ENCODE peak calls at places on chromosome 9, in four cellular contexts. F is stimulated activated naive CD8-positive, alpha-beta T cell treated with anti-CD3 and anti-CD28 coated beads, Interleukin-15, amount 100 ng/mL, for 72 hours; O is AG20443; M is M059J. K is an unnamed sample.

GRCh38 chr9:136110082-136111061 is 8.3 kb downstream of the TMEM250 start:
- DNase-seq in F (no peak), O (no peak), M (no peak), K (no peak)

GRCh38 chr9:12604154-12604825 is 88.9 kb upstream of the TYRP1 start:
- DNase-seq in F (no peak), O (peak), M (peak), K (no peak)

GRCh38 chr9:109903515-109904138 is 123.6 kb downstream of the PALM2AKAP2 start:
- DNase-seq in F (peak), O (peak), M (peak), K (peak)

GRCh38 chr9:68690088-68690487 is 15.0 kb upstream of the PIP5K1B start:
- DNase-seq in F (no peak), O (no peak), M (peak), K (no peak)

GRCh38 chr9:126952180-126952960 is 37.8 kb downstream of the RALGPS1 start:
- DNase-seq in F (no peak), O (no peak), M (no peak), K (no peak)

GRCh38 chr9:34558911-34559615 is 30.5 kb downstream of the CNTFR start:
- DNase-seq in F (no peak), O (no peak), M (no peak), K (no peak)

GRCh38 chr9:135505406-135506187 is 5.1 kb downstream of the MRPS2 start:
- DNase-seq in F (no peak), O (no peak), M (no peak), K (no peak)

GRCh38 chr9:106928350-106928749 is 65.4 kb downstream of the ZNF462 start:
- DNase-seq in F (no peak), O (no peak), M (no peak), K (no peak)

GRCh38 chr9:78899006-78899405 is 602.1 kb downstream of the PSAT1 start:
- DNase-seq in F (no peak), O (no peak), M (no peak), K (no peak)

GRCh38 chr9:130852801-130853200 is 17.7 kb downstream of the ABL1 start:
- DNase-seq in F (no peak), O (no peak), M (no peak), K (no peak)

GRCh38 chr9:94160594-94161501 is 76.6 kb downstream of the PTPDC1 start:
- DNase-seq in F (no peak), O (no peak), M (no peak), K (no peak)

GRCh38 chr9:79639354-79639753 is 67.6 kb downstream of the TLE4 start:
- DNase-seq in F (no peak), O (no peak), M (peak), K (no peak)

GRCh38 chr9:130284249-130284625 is 18.7 kb downstream of the HMCN2 start:
- DNase-seq in F (no peak), O (no peak), M (no peak), K (no peak)

GRCh38 chr9:122360891-122361290 is 9.9 kb upstream of the PTGS1 start:
- DNase-seq in F (peak), O (peak), M (peak), K (no peak)

GRCh38 chr9:130193119-130193518 is 20.9 kb downstream of the NCS1 start:
- DNase-seq in F (no peak), O (no peak), M (no peak), K (no peak)

GRCh38 chr9:110815361-110815760 is 146.8 kb downstream of the MUSK start:
- DNase-seq in F (no peak), O (no peak), M (no peak), K (no peak)

GRCh38 chr9:137463931-137464290 is 4.8 kb upstream of the NSMF start:
- DNase-seq in F (no peak), O (no peak), M (no peak), K (no peak)

GRCh38 chr9:73806876-73807275 is 655.2 kb downstream of the ANXA1 start:
- DNase-seq in F (no peak), O (no peak), M (no peak), K (no peak)

GRCh38 chr9:75239176-75239575 is 150.9 kb downstream of the OSTF1 start:
- DNase-seq in F (no peak), O (peak), M (peak), K (no peak)

GRCh38 chr9:112793213-112793810 is 42.8 kb downstream of the SNX30 start:
- DNase-seq in F (peak), O (peak), M (peak), K (peak)

GRCh38 chr9:14346301-14346721 is 32.4 kb upstream of the NFIB start:
- DNase-seq in F (no peak), O (no peak), M (no peak), K (no peak)

GRCh38 chr9:122134822-122135528 is 24.6 kb downstream of the NDUFA8 start:
- DNase-seq in F (no peak), O (peak), M (peak), K (peak)

GRCh38 chr9:7137040-7137439 is 379.3 kb downstream of the KDM4C start:
- DNase-seq in F (no peak), O (no peak), M (no peak), K (no peak)

GRCh38 chr9:86548220-86548619 is 194.0 kb upstream of the TUT7 start:
- DNase-seq in F (no peak), O (no peak), M (no peak), K (no peak)

GRCh38 chr9:124284940-124285441 is 27.2 kb downstream of the NEK6 start:
- DNase-seq in F (no peak), O (peak), M (peak), K (no peak)

GRCh38 chr9:4515958-4516375 is 25.7 kb downstream of the SLC1A1 start:
- DNase-seq in F (no peak), O (peak), M (peak), K (no peak)

GRCh38 chr9:126248680-126249079 is 77.9 kb upstream of the MVB12B start:
- DNase-seq in F (no peak), O (peak), M (peak), K (no peak)

GRCh38 chr9:28915256-28915930 is 1342.1 kb upstream of the C9orf72 start:
- DNase-seq in F (no peak), O (no peak), M (peak), K (no peak)

GRCh38 chr9:119307471-119307870 is 61.8 kb downstream of the BRINP1 start:
- DNase-seq in F (no peak), O (no peak), M (no peak), K (no peak)

GRCh38 chr9:131500939-131501541 is 1.7 kb upstream of the POMT1 start:
- DNase-seq in F (peak), O (peak), M (peak), K (no peak)

GRCh38 chr9:84139296-84140100 is 158.9 kb downstream of the RMI1 start:
- DNase-seq in F (no peak), O (peak), M (peak), K (peak)

GRCh38 chr9:121499427-121500164 is at the start of gene GGTA1:
- DNase-seq in F (peak), O (peak), M (peak), K (no peak)

GRCh38 chr9:32701321-32702022 is 66.0 kb upstream of the TAF1L start:
- DNase-seq in F (no peak), O (no peak), M (peak), K (no peak)

GRCh38 chr9:113468716-113469448 is 5.4 kb downstream of the RGS3 start:
- DNase-seq in F (no peak), O (peak), M (peak), K (no peak)

GRCh38 chr9:135712571-135713295 is 10.7 kb downstream of the KCNT1 start:
- DNase-seq in F (no peak), O (no peak), M (no peak), K (no peak)

GRCh38 chr9:91750343-91750742 is 199.7 kb downstream of the ROR2 start:
- DNase-seq in F (no peak), O (peak), M (no peak), K (no peak)

GRCh38 chr9:131667576-131667975 is 72.3 kb downstream of the RAPGEF1 start:
- DNase-seq in F (no peak), O (peak), M (peak), K (no peak)

GRCh38 chr9:137095664-137096517 is 9.1 kb downstream of the MAN1B1 start:
- DNase-seq in F (peak), O (no peak), M (no peak), K (no peak)

GRCh38 chr9:106857811-106858470 is 5.0 kb upstream of the ZNF462 start:
- DNase-seq in F (no peak), O (no peak), M (no peak), K (no peak)